ENCODE peak calls at places on chromosomes 7 and 10, in seven cellular contexts. M is stimulated activated CD4-positive, alpha-beta T cell treated with anti-CD3 and anti-CD28 coated beads, Interleukin-1b, Interleukin-23, amount 100 ng/mL, for 1 hour; T is activated CD8-positive, alpha-beta memory T cell treated with anti-CD3 and anti-CD28 coated beads for 24 hours; X is fibroblast of pulmonary artery; Z is nephron progenitor cell; C is mesendoderm; A is type B pancreatic cell. N is an unnamed sample.

GRCh38 chr10:75203724-75204123 is 6.9 kb upstream of the VDAC2 start:
- DNase-seq in X (no peak), A (no peak), Z (no peak), T (no peak), M (no peak), C (no peak), N (no peak)

GRCh38 chr7:108066486-108066885 is 63.5 kb upstream of the LAMB1 start:
- DNase-seq in A (no peak), C (no peak), X (no peak), Z (no peak), T (no peak), M (no peak), N (no peak)

GRCh38 chr10:77836299-77836820 is 90.2 kb downstream of the DLG5 start:
- DNase-seq in T (peak), X (peak), Z (no peak), C (no peak), A (no peak), M (peak), N (peak)

GRCh38 chr7:101790566-101791293 is 26.7 kb upstream of the CUX1 start:
- DNase-seq in M (no peak), A (no peak), Z (no peak), T (no peak), C (no peak), X (no peak), N (no peak)

GRCh38 chr7:30663414-30663813 is 18.8 kb downstream of the CRHR2 start:
- DNase-seq in M (no peak), X (no peak), C (no peak), Z (no peak), A (no peak), T (no peak), N (no peak)

GRCh38 chr7:129069021-129069420 is 14.1 kb upstream of the TNPO3 start:
- DNase-seq in M (no peak), X (no peak), T (peak), A (no peak), Z (no peak), C (no peak), N (no peak)

GRCh38 chr7:518630-519428 is 817 bp downstream of the PDGFA start:
- DNase-seq in M (no peak), T (peak), X (peak), C (peak), Z (peak), A (no peak), N (no peak)

GRCh38 chr10:80471009-80471408 is 16.9 kb downstream of the TSPAN14 start:
- DNase-seq in Z (no peak), X (no peak), T (no peak), M (no peak), A (no peak), C (no peak), N (no peak)

GRCh38 chr10:88975377-88975720 is 15.2 kb upstream of the FAS start:
- DNase-seq in X (no peak), C (no peak), Z (no peak), T (no peak), A (no peak), M (no peak), N (no peak)

GRCh38 chr7:133704436-133704835 is 422.7 kb upstream of the LRGUK start:
- DNase-seq in X (no peak), T (no peak), C (no peak), M (no peak), A (no peak), Z (no peak), N (no peak)

GRCh38 chr10:111840546-111840945 is 343.0 kb downstream of the GPAM start:
- DNase-seq in M (no peak), C (no peak), A (no peak), X (no peak), Z (no peak), T (no peak), N (no peak)

GRCh38 chr7:26616235-26616634 is 248.2 kb downstream of the SKAP2 start:
- DNase-seq in M (no peak), A (peak), X (no peak), T (no peak), C (no peak), Z (no peak), N (no peak)

N was measured in MM.1S.